ENCODE peak calls at places on chromosomes 13 and 19, in five cellular contexts. R is fibroblast of lung; T is HCT116; I is heart left ventricle; H is CD8-positive, alpha-beta T cell. O is an unnamed sample.
A peak's percentile ranks its signal among the peaks of the same experiment; 100 is the strongest.

GRCh38 chr13:32669030-32669646 is 82.9 kb downstream of the PDS5B start:
- DNase-seq in R (peak; percentile 55), T (peak; percentile 28), I (no peak), H (no peak), O (no peak)

GRCh38 chr19:17762505-17763229 is 11.4 kb downstream of the FCHO1 start:
- DNase-seq in R (peak; percentile 83), T (no peak), I (no peak), H (no peak), O (no peak)

GRCh38 chr19:867301-867793 is 7.9 kb downstream of the CFD start:
- DNase-seq in R (no peak), T (no peak), I (no peak), H (no peak), O (no peak)

GRCh38 chr19:20078696-20079095 is 896 bp downstream of the ZNF90 start:
- DNase-seq in R (peak; percentile 31), T (no peak), I (peak; percentile 30), H (no peak), O (peak; percentile 44)

GRCh38 chr19:46915386-46915785 is 54.6 kb downstream of the ARHGAP35 start:
- DNase-seq in R (no peak), T (no peak), I (no peak), H (no peak), O (no peak)

GRCh38 chr19:32388393-32388724 is 17.2 kb upstream of the DPY19L3 start:
- DNase-seq in R (no peak), T (no peak), I (no peak), H (no peak), O (no peak)

GRCh38 chr19:19385900-19386339 is 19.6 kb upstream of the GATAD2A start:
- DNase-seq in R (peak; percentile 42), T (no peak), I (peak; percentile 55), H (peak; percentile 66), O (peak; percentile 64)

GRCh38 chr19:4586245-4586644 is 26.8 kb upstream of the SEMA6B start:
- DNase-seq in R (no peak), T (no peak), I (no peak), H (no peak), O (no peak)

GRCh38 chr13:80630685-80631121 is 289.8 kb upstream of the SPRY2 start:
- DNase-seq in R (peak; percentile 13), T (no peak), I (no peak), H (no peak), O (no peak)

GRCh38 chr19:10601999-10602329 is 14.9 kb upstream of the AP1M2 start:
- DNase-seq in R (no peak), T (no peak), I (no peak), H (no peak), O (no peak)

GRCh38 chr19:11064831-11065303 is 24.4 kb upstream of the LDLR start:
- DNase-seq in R (peak; percentile 29), T (no peak), I (no peak), H (no peak), O (peak; percentile 75)

GRCh38 chr19:2578391-2578826 is 102.5 kb downstream of the GADD45B start:
- DNase-seq in R (peak; percentile 79), T (no peak), I (peak; percentile 42), H (no peak), O (no peak)

GRCh38 chr19:3572132-3572854 is 451 bp upstream of the HMG20B start:
- DNase-seq in R (peak; percentile 100), T (peak; percentile 99), I (peak; percentile 100), H (peak; percentile 99), O (peak; percentile 100)

GRCh38 chr19:19113040-19113541 is 25.2 kb downstream of the TMEM161A start:
- DNase-seq in R (peak; percentile 30), T (no peak), I (no peak), H (no peak), O (no peak)

GRCh38 chr19:3840804-3841203 is 28.0 kb downstream of the ZFR2 start:
- DNase-seq in R (no peak), T (no peak), I (no peak), H (no peak), O (no peak)

GRCh38 chr19:32339988-32340874 is 5.2 kb upstream of the ZNF507 start:
- DNase-seq in R (peak; percentile 17), T (no peak), I (peak; percentile 80), H (peak; percentile 56), O (peak; percentile 77)

GRCh38 chr13:74092711-74093110 is 41.5 kb downstream of the KLF12 start:
- DNase-seq in R (no peak), T (no peak), I (no peak), H (no peak), O (no peak)

GRCh38 chr19:40609561-40610395 is 8.6 kb downstream of the LTBP4 start:
- DNase-seq in R (peak; percentile 71), T (peak; percentile 88), I (peak; percentile 94), H (peak; percentile 84), O (peak; percentile 96)

GRCh38 chr19:40607311-40607871 is 6.2 kb downstream of the LTBP4 start:
- DNase-seq in R (no peak), T (no peak), I (peak; percentile 31), H (no peak), O (no peak)

GRCh38 chr19:40608957-40609356 is 7.8 kb downstream of the LTBP4 start:
- DNase-seq in R (no peak), T (no peak), I (no peak), H (no peak), O (no peak)

GRCh38 chr19:40610396-40611064 is 9.4 kb downstream of the LTBP4 start:
- DNase-seq in R (no peak), T (no peak), I (peak; percentile 76), H (peak; percentile 57), O (peak; percentile 70)

DNA sequence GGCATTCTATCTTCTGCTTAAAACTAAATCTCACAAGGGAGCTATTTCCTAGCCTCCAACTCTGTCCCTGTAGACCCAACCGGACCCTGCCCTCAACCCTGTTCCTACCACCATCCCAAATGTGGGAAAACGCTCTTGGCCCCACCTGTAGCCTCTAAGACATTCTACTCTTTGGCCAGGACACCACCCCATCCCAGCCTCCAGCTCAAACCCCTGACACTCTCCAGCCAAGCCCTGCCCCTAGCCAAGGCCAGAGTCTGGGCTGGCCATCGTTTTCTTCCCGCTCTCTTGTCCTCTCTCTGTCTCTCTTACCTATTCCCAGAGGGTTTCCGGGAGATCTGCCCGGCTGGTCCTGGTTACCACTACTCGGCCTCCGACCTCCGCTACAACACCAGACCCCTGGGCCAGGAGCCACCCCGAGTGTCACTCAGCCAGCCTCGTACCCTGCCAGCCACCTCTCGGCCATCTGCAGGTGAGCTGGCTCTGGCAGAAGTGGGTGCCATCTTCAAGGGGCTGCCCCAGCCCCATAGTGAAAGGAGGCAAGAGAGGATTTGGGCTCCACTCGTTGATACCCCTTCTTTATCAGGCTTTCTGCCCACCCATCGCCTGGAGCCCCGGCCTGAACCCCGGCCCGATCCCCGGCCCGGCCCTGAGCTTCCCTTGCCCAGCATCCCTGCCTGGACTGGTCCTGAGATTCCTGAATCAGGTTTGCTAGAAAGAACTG is 6.9 kb downstream of the LTBP4 start:
- DNase-seq in R (no peak), T (no peak), I (peak; percentile 16), H (no peak), O (no peak)
- H3K4me1 ChIP-seq in R (peaks cover 8% of the 10 kb centered on the region), T (peaks cover 98% of the 10 kb centered on the region), I (peaks cover 63% of the 10 kb centered on the region), H (peaks cover 54% of the 10 kb centered on the region), O (peaks cover 29% of the 10 kb centered on the region)

GRCh38 chr13:110163020-110163658 is 143.8 kb downstream of the COL4A1 start:
- DNase-seq in R (no peak), T (no peak), I (no peak), H (no peak), O (no peak)

GRCh38 chr13:110162053-110162452 is 144.9 kb downstream of the COL4A1 start:
- DNase-seq in R (no peak), T (no peak), I (no peak), H (no peak), O (peak; percentile 41)

GRCh38 chr13:110166598-110166997 is 140.4 kb downstream of the COL4A1 start:
- DNase-seq in R (no peak), T (no peak), I (no peak), H (no peak), O (no peak)

GRCh38 chr13:110161112-110161897 is 145.7 kb downstream of the COL4A1 start:
- DNase-seq in R (no peak), T (no peak), I (no peak), H (no peak), O (peak; percentile 61)

DNA sequence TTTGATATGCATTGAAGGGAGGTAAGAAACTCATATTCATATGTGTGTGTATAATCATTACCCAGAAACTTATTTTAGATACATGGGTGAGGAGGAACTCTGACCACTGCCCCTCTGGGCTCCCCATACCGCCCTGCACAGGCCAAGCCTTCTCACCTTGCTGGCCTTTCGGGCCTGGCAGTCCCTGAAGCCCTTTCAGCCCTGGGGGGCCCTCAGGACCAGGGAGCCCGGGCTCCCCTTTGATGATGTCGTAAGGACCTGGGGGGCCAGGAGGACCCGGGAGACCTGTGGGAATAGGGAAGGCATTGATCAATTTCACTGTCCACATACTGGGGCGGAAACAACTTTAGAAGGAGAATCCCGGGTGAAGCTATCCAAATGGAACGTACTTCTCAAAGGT is 142.3 kb downstream of the COL4A1 start:
- DNase-seq in R (no peak), T (no peak), I (no peak), H (no peak), O (no peak)
- H3K27ac ChIP-seq in R (no peak overlapping the region), T (no peak overlapping the region), I (no peak overlapping the region), H (no peak overlapping the region), O (no peak overlapping the region)

DNA sequence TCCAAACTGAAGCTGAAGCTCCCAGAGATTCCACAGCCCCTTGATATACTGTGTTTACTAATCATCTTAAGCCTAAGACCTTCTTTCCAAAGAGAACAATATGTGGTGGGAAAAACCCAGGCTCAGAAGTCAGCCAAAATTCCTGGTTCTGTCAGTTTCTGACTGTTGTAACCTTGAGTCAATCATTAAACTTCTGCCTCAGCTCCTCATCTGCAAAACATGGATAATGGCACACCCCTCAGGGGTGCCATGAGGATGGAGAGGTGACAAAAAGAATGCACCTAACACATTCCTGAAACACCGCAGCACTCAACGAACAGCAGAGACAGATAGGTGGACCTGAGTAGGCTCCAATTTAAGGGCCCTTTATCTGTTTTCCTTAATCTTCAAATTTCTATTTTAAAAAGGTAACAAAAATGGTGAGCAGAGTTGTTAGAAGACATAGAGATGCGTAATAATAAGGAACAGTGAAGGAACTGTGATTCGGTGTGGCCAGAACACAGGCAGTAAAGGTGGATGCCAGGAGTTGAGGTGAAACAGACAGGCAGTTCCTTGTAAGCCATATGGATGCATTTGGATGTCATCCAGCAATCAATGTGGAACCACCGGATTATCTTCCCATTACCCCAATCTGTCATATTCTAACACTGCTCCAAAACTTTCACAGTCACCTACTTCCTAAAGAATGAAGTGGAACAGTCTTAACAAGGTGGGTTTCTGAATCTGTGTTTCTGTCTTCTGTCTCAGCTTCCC is 56.6 kb upstream of the DOCK9 start:
- DNase-seq in R (no peak), T (no peak), I (no peak), H (no peak), O (no peak)
- TF ChIP-seq CTCF in R (no peak), T (no peak), I (no peak), H (no peak), O (no peak)

DNA sequence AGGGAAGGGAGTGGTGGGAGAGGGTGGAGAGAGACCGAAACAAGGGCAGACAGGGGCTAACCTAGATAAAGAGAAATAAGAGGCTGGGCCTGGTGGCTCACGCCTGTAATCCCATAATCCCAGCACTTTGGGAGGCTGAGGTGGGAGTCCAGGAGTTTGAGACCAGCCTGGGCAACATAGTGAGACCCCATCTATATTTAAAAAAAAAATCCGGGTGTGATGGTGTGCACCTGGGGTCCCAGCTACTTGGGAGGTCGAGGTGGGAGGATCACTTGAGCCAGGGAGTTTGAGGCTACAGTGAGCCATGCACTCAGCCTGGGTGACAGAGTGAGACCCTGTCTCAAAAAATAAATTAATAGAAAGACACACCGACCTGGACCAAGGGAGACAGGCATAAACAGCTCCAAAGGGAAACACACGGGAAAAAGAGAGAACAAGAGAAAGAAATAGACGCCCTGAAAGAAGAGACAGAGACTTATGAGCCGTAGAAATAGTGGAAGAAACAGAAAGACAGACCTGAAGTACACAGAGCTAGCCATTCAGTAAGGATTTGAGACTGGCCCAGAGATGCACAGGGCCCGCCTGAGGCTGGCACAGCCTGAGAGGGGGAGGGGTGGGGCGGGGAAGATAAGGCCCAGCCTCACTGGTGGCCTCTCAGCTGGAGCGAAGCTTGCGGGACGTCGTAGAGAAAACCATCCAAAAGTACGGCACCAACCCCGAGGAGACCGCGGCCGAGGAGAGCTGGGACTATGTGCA is 2.2 kb downstream of the CD37 start:
- DNase-seq in R (no peak), T (no peak), I (no peak), H (no peak), O (no peak)
- H3K4me1 ChIP-seq in R (peaks cover 4% of the 10 kb centered on the region), T (peaks cover 6% of the 10 kb centered on the region), I (peaks cover 27% of the 10 kb centered on the region), H (peaks cover 54% of the 10 kb centered on the region), O (peaks cover 6% of the 10 kb centered on the region)

O was measured in left lung.